ENCODE peak calls at places on chromosomes 2 and 18, in five cellular contexts. X is body of pancreas, Z is transverse colon, S is HCT116, D is PC-3. Q is an unnamed sample.

GRCh38 chr18:12703714-12704113 is 872 bp downstream of the PSMG2 start:
- DNase-seq in S (no peak), X (no peak), Z (no peak), D (peak; percentile 29), Q (no peak)

GRCh38 chr2:74399785-74400184 is 19.7 kb upstream of the DCTN1 start:
- DNase-seq in D (peak; percentile 66), Z (no peak), S (peak; percentile 51), X (no peak), Q (no peak)

GRCh38 chr2:24472416-24472815 is 18.6 kb upstream of the NCOA1 start:
- DNase-seq in S (no peak), D (no peak), X (no peak), Z (no peak), Q (no peak)

GRCh38 chr18:23849141-23849540 is 159.9 kb downstream of the LAMA3 start:
- DNase-seq in Z (no peak), X (no peak), S (no peak), D (peak; percentile 94), Q (no peak)

GRCh38 chr2:215161301-215161829 is 22.9 kb upstream of the ABCA12 start:
- DNase-seq in D (peak; percentile 18), X (no peak), S (no peak), Z (no peak), Q (no peak)

GRCh38 chr18:59760212-59760997 is 63.2 kb upstream of the CCBE1 start:
- DNase-seq in X (no peak), S (no peak), Z (no peak), D (no peak), Q (no peak)

GRCh38 chr2:20012282-20013060 is at the start of gene MATN3:
- DNase-seq in D (peak; percentile 59), X (peak; percentile 40), S (no peak), Z (peak; percentile 46), Q (peak; percentile 58)

GRCh38 chr2:169384816-169385215 is 22.5 kb upstream of the LRP2 start:
- DNase-seq in X (no peak), S (no peak), D (no peak), Z (no peak), Q (no peak)

GRCh38 chr2:74290466-74291216 is 52.6 kb downstream of the SLC4A5 start:
- DNase-seq in Z (peak; percentile 37), D (no peak), S (no peak), X (no peak), Q (no peak)

GRCh38 chr2:137411556-137411955 is 552.7 kb upstream of the HNMT start:
- DNase-seq in D (peak; percentile 21), X (no peak), S (no peak), Z (no peak), Q (no peak)

GRCh38 chr2:207683438-207683837 is 28.0 kb upstream of the CCNYL1 start:
- DNase-seq in D (peak; percentile 59), Z (no peak), X (no peak), S (no peak), Q (no peak)

GRCh38 chr2:62306751-62307468 is 111.0 kb downstream of the B3GNT2 start:
- DNase-seq in X (no peak), S (peak; percentile 48), Z (peak; percentile 50), D (peak; percentile 95), Q (no peak)

DNA sequence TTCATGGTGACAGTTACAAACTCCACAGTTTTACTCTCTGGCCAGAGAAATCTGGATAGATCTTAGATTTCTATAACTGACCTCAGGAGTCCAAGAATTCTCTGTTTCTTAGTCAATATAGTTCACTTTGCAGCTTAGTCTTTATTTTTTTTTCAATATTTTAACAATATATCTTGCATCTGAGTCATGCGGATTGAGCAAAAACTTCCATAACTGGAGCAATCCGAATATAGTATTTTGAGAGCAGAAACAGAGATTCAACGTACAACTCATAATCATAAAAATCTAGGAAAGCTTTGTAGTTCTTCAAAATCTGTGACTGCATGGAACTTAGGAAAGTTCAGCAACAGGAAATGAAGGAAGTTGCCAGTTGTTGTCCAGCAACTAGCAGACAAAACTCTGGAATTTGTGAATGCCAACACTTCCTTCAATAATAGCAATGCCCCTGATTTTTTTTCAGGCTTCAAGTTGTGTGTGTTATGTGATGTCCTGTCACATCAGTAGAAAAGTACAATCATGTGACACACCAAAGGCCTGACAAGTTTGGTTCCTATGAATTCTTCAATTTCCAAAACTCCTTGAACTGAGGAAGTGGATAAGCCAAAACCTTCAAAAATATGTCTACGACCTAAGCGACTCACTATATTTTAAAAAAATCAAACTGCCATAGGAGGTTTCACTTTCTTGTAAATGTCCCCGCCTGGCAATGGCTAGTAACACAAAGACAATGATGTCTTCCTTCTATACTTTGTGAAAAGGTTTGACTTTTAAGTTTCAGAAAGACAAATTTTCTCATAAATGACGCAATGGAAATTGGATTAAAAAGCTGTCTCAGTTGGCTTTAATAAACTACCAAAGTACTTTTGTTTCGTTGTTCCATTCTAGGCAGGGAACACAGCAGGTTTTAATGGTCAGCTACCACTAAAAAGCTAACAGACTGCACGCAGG is 510.6 kb downstream of the ERBB4 start:
- DNase-seq in X (no peak), Z (no peak), S (no peak), D (no peak), Q (no peak)
- H3K36me3 ChIP-seq in X (no peaks in the 10 kb centered on the region), Z (no peaks in the 10 kb centered on the region), S (no peaks in the 10 kb centered on the region), D (no peaks in the 10 kb centered on the region), Q (no peaks in the 10 kb centered on the region)

GRCh38 chr2:217837530-217837929 is 165.3 kb downstream of the TNS1 start:
- DNase-seq in D (no peak), S (no peak), X (no peak), Z (no peak), Q (no peak)

GRCh38 chr2:217837001-217837491 is 165.7 kb downstream of the TNS1 start:
- DNase-seq in D (peak; percentile 10), Z (peak; percentile 71), X (no peak), S (peak; percentile 42), Q (peak; percentile 96)

GRCh38 chr2:217834744-217835513 is 167.9 kb downstream of the TNS1 start:
- DNase-seq in X (no peak), S (no peak), D (no peak), Z (no peak), Q (peak; percentile 65)

GRCh38 chr2:217834057-217834620 is 168.7 kb downstream of the TNS1 start:
- DNase-seq in X (no peak), D (no peak), S (no peak), Z (no peak), Q (peak; percentile 96)

GRCh38 chr2:217835931-217836881 is 166.6 kb downstream of the TNS1 start:
- DNase-seq in S (no peak), D (no peak), Z (peak; percentile 50), X (no peak), Q (peak; percentile 85)
- H3K36me3 ChIP-seq in S (no peaks in the 10 kb centered on the region), D (no peaks in the 10 kb centered on the region), Z (no peaks in the 10 kb centered on the region), X (peaks cover 14% of the 10 kb centered on the region), Q (peaks cover under 1% of the 10 kb centered on the region)

GRCh38 chr2:174572556-174572955 is 25.0 kb downstream of the WIPF1 start:
- DNase-seq in Z (no peak), X (no peak), D (no peak), S (no peak), Q (no peak)
- H3K36me3 ChIP-seq in Z (no peaks in the 10 kb centered on the region), X (no peaks in the 10 kb centered on the region), D (no peaks in the 10 kb centered on the region), S (no peaks in the 10 kb centered on the region), Q (no peaks in the 10 kb centered on the region)

GRCh38 chr2:18156002-18156401 is 277.5 kb downstream of the KCNS3 start:
- DNase-seq in X (no peak), S (no peak), Z (no peak), D (no peak), Q (no peak)
- H3K36me3 ChIP-seq in X (no peaks in the 10 kb centered on the region), S (no peaks in the 10 kb centered on the region), Z (no peaks in the 10 kb centered on the region), D (no peaks in the 10 kb centered on the region), Q (no peaks in the 10 kb centered on the region)

DNA sequence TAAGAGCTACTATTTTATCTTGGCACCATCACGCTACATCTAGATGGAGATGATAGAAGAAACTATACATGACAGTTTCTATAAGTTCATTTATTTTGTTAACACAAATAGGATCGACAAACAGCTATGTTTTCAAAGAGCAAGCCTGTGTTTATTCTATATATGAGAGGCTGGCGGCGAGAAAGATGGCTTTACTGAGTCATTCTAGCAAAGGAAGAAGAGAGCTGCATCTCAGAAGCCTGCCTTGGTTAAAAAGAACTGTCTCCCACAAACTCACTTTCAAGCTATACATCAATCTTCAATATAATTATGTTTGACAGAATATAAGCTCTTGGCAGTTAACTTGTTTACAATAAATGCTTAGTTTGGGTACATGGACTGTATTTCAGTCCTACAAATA is 13.0 kb downstream of the SATB2 start:
- DNase-seq in Z (no peak), S (no peak), D (no peak), X (no peak), Q (no peak)
- H3K36me3 ChIP-seq in Z (no peaks in the 10 kb centered on the region), S (peaks cover 4% of the 10 kb centered on the region), D (no peaks in the 10 kb centered on the region), X (no peaks in the 10 kb centered on the region), Q (no peaks in the 10 kb centered on the region)

DNA sequence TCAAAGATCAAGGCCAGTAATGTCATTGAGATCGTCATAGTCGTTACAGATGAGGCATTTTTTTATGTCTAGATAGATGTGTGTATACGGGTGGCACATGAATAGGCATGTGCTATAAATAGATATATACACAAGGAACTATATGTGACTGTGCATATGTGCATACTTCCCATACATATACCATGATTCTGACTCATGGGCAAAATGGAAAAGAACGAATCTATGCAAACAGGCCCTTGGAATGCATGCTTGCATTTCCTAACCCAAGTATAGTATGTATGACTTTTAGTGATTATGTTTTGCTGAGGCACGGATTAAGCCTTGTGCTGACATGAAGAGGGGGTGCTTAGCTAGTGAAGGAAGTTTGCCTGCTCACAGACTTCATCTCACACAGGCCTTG is 111.7 kb downstream of the BCL11A start:
- DNase-seq in D (peak; percentile 55), S (no peak), Z (no peak), X (no peak), Q (no peak)
- H3K36me3 ChIP-seq in D (no peaks in the 10 kb centered on the region), S (no peaks in the 10 kb centered on the region), Z (no peaks in the 10 kb centered on the region), X (no peaks in the 10 kb centered on the region), Q (no peaks in the 10 kb centered on the region)

GRCh38 chr2:86158286-86158685 is 37.0 kb downstream of the IMMT start:
- DNase-seq in Z (no peak), S (no peak), X (no peak), D (no peak), Q (no peak)

GRCh38 chr2:86160156-86160952 is 34.9 kb downstream of the IMMT start:
- DNase-seq in S (no peak), Z (no peak), X (no peak), D (no peak), Q (no peak)

GRCh38 chr2:86157009-86157556 is 38.2 kb downstream of the IMMT start:
- DNase-seq in D (no peak), Z (no peak), S (no peak), X (no peak), Q (no peak)
- H3K36me3 ChIP-seq in D (peaks cover 36% of the 10 kb centered on the region), Z (no peaks in the 10 kb centered on the region), S (peaks cover 34% of the 10 kb centered on the region), X (peaks cover 10% of the 10 kb centered on the region), Q (peaks cover 89% of the 10 kb centered on the region)

GRCh38 chr2:217809736-217810135 is 193.1 kb downstream of the TNS1 start:
- DNase-seq in D (no peak), S (no peak), Z (no peak), X (no peak), Q (no peak)
- H3K36me3 ChIP-seq in D (no peaks in the 10 kb centered on the region), S (no peaks in the 10 kb centered on the region), Z (no peaks in the 10 kb centered on the region), X (peaks cover 51% of the 10 kb centered on the region), Q (peaks cover 12% of the 10 kb centered on the region)

GRCh38 chr2:39757156-39757555 is 21.9 kb downstream of the THUMPD2 start:
- DNase-seq in S (no peak), D (no peak), X (no peak), Z (no peak), Q (no peak)
- H3K36me3 ChIP-seq in S (peaks cover 52% of the 10 kb centered on the region), D (peaks cover 64% of the 10 kb centered on the region), X (peaks cover 25% of the 10 kb centered on the region), Z (no peaks in the 10 kb centered on the region), Q (peaks cover 6% of the 10 kb centered on the region)

GRCh38 chr2:43576983-43577892 is 18.6 kb downstream of the THADA start:
- DNase-seq in Z (no peak), X (peak; percentile 26), S (no peak), D (peak; percentile 51), Q (no peak)
- H3K36me3 ChIP-seq in Z (no peaks in the 10 kb centered on the region), X (peaks cover 23% of the 10 kb centered on the region), S (peaks cover 27% of the 10 kb centered on the region), D (peaks cover 42% of the 10 kb centered on the region), Q (peaks cover 11% of the 10 kb centered on the region)